ENCODE peak calls at places on chromosomes 5 and 9, in six cellular contexts. One of them, this sample, is unnamed.

GRCh38 chr5:78483809-78484521 is 123.5 kb downstream of the SCAMP1 start:
- DNase-seq in NT2/D1: no peak
- DNase-seq in H4: no peak
- DNase-seq in adrenal gland: no peak
- DNase-seq in Ammon's horn: peak; percentile 65
- DNase-seq in OCI-LY7: peak; percentile 91
- DNase-seq in this sample: peak; percentile 32

GRCh38 chr5:157342822-157343402 is 77.0 kb downstream of the CYFIP2 start:
- DNase-seq in NT2/D1: no peak
- DNase-seq in H4: peak; percentile 37
- DNase-seq in adrenal gland: peak; percentile 60
- DNase-seq in Ammon's horn: no peak
- DNase-seq in OCI-LY7: peak; percentile 40
- DNase-seq in this sample: no peak

GRCh38 chr5:134371834-134372340 is 518 bp downstream of the UBE2B start:
- DNase-seq in NT2/D1: peak; percentile 32
- DNase-seq in H4: peak; percentile 23
- DNase-seq in adrenal gland: peak; percentile 80
- DNase-seq in Ammon's horn: peak; percentile 34
- DNase-seq in OCI-LY7: peak; percentile 47
- DNase-seq in this sample: no peak

GRCh38 chr5:19988447-19988846 is 447 bp upstream of the CDH18 start:
- DNase-seq in NT2/D1: no peak
- DNase-seq in H4: no peak
- DNase-seq in adrenal gland: no peak
- DNase-seq in Ammon's horn: no peak
- DNase-seq in OCI-LY7: no peak
- DNase-seq in this sample: no peak

GRCh38 chr9:99835142-99835541 is 13.5 kb downstream of the NR4A3 start:
- DNase-seq in NT2/D1: no peak
- DNase-seq in H4: no peak
- DNase-seq in adrenal gland: no peak
- DNase-seq in Ammon's horn: no peak
- DNase-seq in OCI-LY7: no peak
- DNase-seq in this sample: no peak

GRCh38 chr5:95283022-95283615 is 1.8 kb downstream of the MCTP1 start:
- DNase-seq in NT2/D1: no peak
- DNase-seq in H4: no peak
- DNase-seq in adrenal gland: no peak
- DNase-seq in Ammon's horn: no peak
- DNase-seq in OCI-LY7: no peak
- DNase-seq in this sample: no peak

GRCh38 chr5:1762121-1762877 is 37.3 kb downstream of the MRPL36 start:
- DNase-seq in NT2/D1: no peak
- DNase-seq in H4: no peak
- DNase-seq in adrenal gland: no peak
- DNase-seq in Ammon's horn: no peak
- DNase-seq in OCI-LY7: no peak
- DNase-seq in this sample: no peak

GRCh38 chr5:9265391-9266287 is 280.2 kb downstream of the SEMA5A start:
- DNase-seq in NT2/D1: peak; percentile 11
- DNase-seq in H4: peak; percentile 97
- DNase-seq in adrenal gland: no peak
- DNase-seq in Ammon's horn: peak; percentile 42
- DNase-seq in OCI-LY7: no peak
- DNase-seq in this sample: no peak

GRCh38 chr9:76591256-76591950 is 132.4 kb downstream of the GCNT1 start:
- DNase-seq in NT2/D1: no peak
- DNase-seq in H4: no peak
- DNase-seq in adrenal gland: no peak
- DNase-seq in Ammon's horn: no peak
- DNase-seq in OCI-LY7: no peak
- DNase-seq in this sample: no peak

GRCh38 chr5:153504726-153505125 is 14.3 kb downstream of the GRIA1 start:
- DNase-seq in NT2/D1: no peak
- DNase-seq in H4: no peak
- DNase-seq in adrenal gland: no peak
- DNase-seq in Ammon's horn: no peak
- DNase-seq in OCI-LY7: no peak
- DNase-seq in this sample: no peak

GRCh38 chr5:35947085-35947484 is 8.7 kb upstream of the CAPSL start:
- DNase-seq in NT2/D1: no peak
- DNase-seq in H4: no peak
- DNase-seq in adrenal gland: no peak
- DNase-seq in Ammon's horn: no peak
- DNase-seq in OCI-LY7: no peak
- DNase-seq in this sample: no peak

GRCh38 chr5:77635617-77636422 is 2.7 kb downstream of the OTP start:
- DNase-seq in NT2/D1: no peak
- DNase-seq in H4: no peak
- DNase-seq in adrenal gland: no peak
- DNase-seq in Ammon's horn: no peak
- DNase-seq in OCI-LY7: no peak
- DNase-seq in this sample: no peak

GRCh38 chr9:107294756-107295155 is 11.7 kb downstream of the RAD23B start:
- DNase-seq in NT2/D1: no peak
- DNase-seq in H4: no peak
- DNase-seq in adrenal gland: no peak
- DNase-seq in Ammon's horn: no peak
- DNase-seq in OCI-LY7: no peak
- DNase-seq in this sample: no peak

GRCh38 chr9:82490019-82490499 is 501.5 kb downstream of the SPATA31D1 start:
- DNase-seq in NT2/D1: no peak
- DNase-seq in H4: peak; percentile 31
- DNase-seq in adrenal gland: no peak
- DNase-seq in Ammon's horn: no peak
- DNase-seq in OCI-LY7: no peak
- DNase-seq in this sample: no peak

GRCh38 chr5:40386293-40386692 is 293.4 kb upstream of the PTGER4 start:
- DNase-seq in NT2/D1: no peak
- DNase-seq in H4: peak; percentile 85
- DNase-seq in adrenal gland: no peak
- DNase-seq in Ammon's horn: no peak
- DNase-seq in OCI-LY7: peak; percentile 11
- DNase-seq in this sample: no peak

GRCh38 chr9:86695904-86696424 is 251.3 kb downstream of the GAS1 start:
- DNase-seq in NT2/D1: no peak
- DNase-seq in H4: no peak
- DNase-seq in adrenal gland: no peak
- DNase-seq in Ammon's horn: no peak
- DNase-seq in OCI-LY7: no peak
- DNase-seq in this sample: no peak

GRCh38 chr9:27590636-27591035 is 17.4 kb upstream of the C9orf72 start:
- DNase-seq in NT2/D1: no peak
- DNase-seq in H4: no peak
- DNase-seq in adrenal gland: no peak
- DNase-seq in Ammon's horn: no peak
- DNase-seq in OCI-LY7: no peak
- DNase-seq in this sample: no peak

GRCh38 chr9:16501726-16502125 is 368.7 kb downstream of the BNC2 start:
- DNase-seq in NT2/D1: no peak
- DNase-seq in H4: no peak
- DNase-seq in adrenal gland: no peak
- DNase-seq in Ammon's horn: no peak
- DNase-seq in OCI-LY7: no peak
- DNase-seq in this sample: no peak

GRCh38 chr5:122099060-122099790 is 21.2 kb upstream of the LOX start:
- DNase-seq in NT2/D1: no peak
- DNase-seq in H4: peak; percentile 62
- DNase-seq in adrenal gland: peak; percentile 22
- DNase-seq in Ammon's horn: no peak
- DNase-seq in OCI-LY7: no peak
- DNase-seq in this sample: no peak

GRCh38 chr5:175887463-175887862 is 16.1 kb downstream of the CPLX2 start:
- DNase-seq in NT2/D1: no peak
- DNase-seq in H4: no peak
- DNase-seq in adrenal gland: no peak
- DNase-seq in Ammon's horn: no peak
- DNase-seq in OCI-LY7: no peak
- DNase-seq in this sample: no peak

GRCh38 chr5:172088801-172089200 is 82.4 kb upstream of the FBXW11 start:
- DNase-seq in NT2/D1: no peak
- DNase-seq in H4: no peak
- DNase-seq in adrenal gland: no peak
- DNase-seq in Ammon's horn: no peak
- DNase-seq in OCI-LY7: no peak
- DNase-seq in this sample: no peak

GRCh38 chr5:167861134-167861930 is 430.1 kb upstream of the WWC1 start:
- DNase-seq in NT2/D1: peak; percentile 9
- DNase-seq in H4: no peak
- DNase-seq in adrenal gland: no peak
- DNase-seq in Ammon's horn: no peak
- DNase-seq in OCI-LY7: peak; percentile 2
- DNase-seq in this sample: no peak

GRCh38 chr9:108439967-108440366 is 415.8 kb downstream of the ACTL7B start:
- DNase-seq in NT2/D1: no peak
- DNase-seq in H4: no peak
- DNase-seq in adrenal gland: no peak
- DNase-seq in Ammon's horn: no peak
- DNase-seq in OCI-LY7: no peak
- DNase-seq in this sample: no peak

GRCh38 chr9:127133739-127134167 is 11.3 kb upstream of the ANGPTL2 start:
- DNase-seq in NT2/D1: no peak
- DNase-seq in H4: peak; percentile 36
- DNase-seq in adrenal gland: peak; percentile 26
- DNase-seq in Ammon's horn: peak; percentile 90
- DNase-seq in OCI-LY7: no peak
- DNase-seq in this sample: peak; percentile 88

GRCh38 chr5:115209279-115209678 is 39.6 kb upstream of the TRIM36 start:
- DNase-seq in NT2/D1: no peak
- DNase-seq in H4: no peak
- DNase-seq in adrenal gland: peak; percentile 28
- DNase-seq in Ammon's horn: peak; percentile 71
- DNase-seq in OCI-LY7: peak; percentile 92
- DNase-seq in this sample: no peak

GRCh38 chr5:129670944-129671343 is 77.0 kb upstream of the MINAR2 start:
- DNase-seq in NT2/D1: no peak
- DNase-seq in H4: no peak
- DNase-seq in adrenal gland: no peak
- DNase-seq in Ammon's horn: no peak
- DNase-seq in OCI-LY7: no peak
- DNase-seq in this sample: no peak

GRCh38 chr9:94031946-94032345 is 52.3 kb upstream of the PTPDC1 start:
- DNase-seq in NT2/D1: no peak
- DNase-seq in H4: no peak
- DNase-seq in adrenal gland: no peak
- DNase-seq in Ammon's horn: no peak
- DNase-seq in OCI-LY7: no peak
- DNase-seq in this sample: no peak

GRCh38 chr5:65482727-65483473 is 1.2 kb upstream of the ADAMTS6 start:
- DNase-seq in NT2/D1: no peak
- DNase-seq in H4: peak; percentile 64
- DNase-seq in adrenal gland: peak; percentile 38
- DNase-seq in Ammon's horn: peak; percentile 16
- DNase-seq in OCI-LY7: peak; percentile 26
- DNase-seq in this sample: peak; percentile 25

GRCh38 chr5:62477801-62478200 is 65.2 kb downstream of the IPO11 start:
- DNase-seq in NT2/D1: no peak
- DNase-seq in H4: no peak
- DNase-seq in adrenal gland: no peak
- DNase-seq in Ammon's horn: no peak
- DNase-seq in OCI-LY7: no peak
- DNase-seq in this sample: no peak

GRCh38 chr5:59956130-59956773 is 62.7 kb upstream of the PDE4D start:
- DNase-seq in NT2/D1: no peak
- DNase-seq in H4: no peak
- DNase-seq in adrenal gland: no peak
- DNase-seq in Ammon's horn: peak; percentile 23
- DNase-seq in OCI-LY7: no peak
- DNase-seq in this sample: no peak

GRCh38 chr9:4316409-4316808 is 16.5 kb upstream of the GLIS3 start:
- DNase-seq in NT2/D1: no peak
- DNase-seq in H4: no peak
- DNase-seq in adrenal gland: no peak
- DNase-seq in Ammon's horn: no peak
- DNase-seq in OCI-LY7: no peak
- DNase-seq in this sample: no peak

GRCh38 chr5:62627121-62627520 is 48.5 kb downstream of the LRRC70 start:
- DNase-seq in NT2/D1: no peak
- DNase-seq in H4: no peak
- DNase-seq in adrenal gland: no peak
- DNase-seq in Ammon's horn: peak; percentile 52
- DNase-seq in OCI-LY7: no peak
- DNase-seq in this sample: no peak

GRCh38 chr5:130286971-130287370 is 382.7 kb downstream of the CHSY3 start:
- DNase-seq in NT2/D1: no peak
- DNase-seq in H4: no peak
- DNase-seq in adrenal gland: no peak
- DNase-seq in Ammon's horn: no peak
- DNase-seq in OCI-LY7: no peak
- DNase-seq in this sample: no peak

GRCh38 chr5:66966439-66966838 is 230.2 kb downstream of the CD180 start:
- DNase-seq in NT2/D1: no peak
- DNase-seq in H4: no peak
- DNase-seq in adrenal gland: no peak
- DNase-seq in Ammon's horn: no peak
- DNase-seq in OCI-LY7: no peak
- DNase-seq in this sample: no peak

GRCh38 chr9:15509931-15510788 is 610 bp downstream of the PSIP1 start:
- DNase-seq in NT2/D1: peak; percentile 30
- DNase-seq in H4: no peak
- DNase-seq in adrenal gland: peak; percentile 41
- DNase-seq in Ammon's horn: peak; percentile 47
- DNase-seq in OCI-LY7: peak; percentile 78
- DNase-seq in this sample: peak; percentile 45

This sample was measured in uterus.